ENCODE peak calls at places on chromosome 13, in eight cellular contexts. U is endothelial cell of umbilical vein, C is fibroblast of pulmonary artery, B is CD14-positive monocyte, R is A549, L is astrocyte, T is A673, K is right lobe of liver. A is an unnamed sample.

GRCh38 chr13:76009491-76009890 is 373.4 kb downstream of the LMO7 start:
- DNase-seq in T (no peak), K (no peak), U (peak; percentile 59), L (peak; percentile 39), R (peak; percentile 2), C (peak; percentile 21), B (no peak), A (no peak)

GRCh38 chr13:28679628-28680027 is 20.7 kb downstream of the POMP start:
- DNase-seq in L (no peak), U (peak; percentile 33), B (no peak), C (peak; percentile 47), R (no peak), K (no peak), T (peak; percentile 27), A (no peak)

GRCh38 chr13:110915874-110916670 is 1.2 kb upstream of the ANKRD10 start:
- DNase-seq in U (no peak), R (no peak), C (peak; percentile 73), K (no peak), L (peak; percentile 76), B (no peak), T (no peak), A (no peak)

GRCh38 chr13:72397265-72397664 is 330.2 kb downstream of the MZT1 start:
- DNase-seq in C (no peak), K (no peak), L (no peak), B (no peak), U (no peak), R (no peak), T (no peak), A (no peak)

GRCh38 chr13:102333320-102334181 is 68.3 kb downstream of the FGF14 start:
- DNase-seq in L (no peak), B (no peak), U (no peak), T (peak; percentile 30), R (no peak), K (no peak), C (no peak), A (no peak)

GRCh38 chr13:98222081-98222554 is 45.0 kb upstream of the RNF113B start:
- DNase-seq in L (peak; percentile 77), T (no peak), C (peak; percentile 29), K (no peak), U (peak; percentile 88), R (no peak), B (no peak), A (no peak)

GRCh38 chr13:102631198-102631597 is 34.4 kb downstream of the TPP2 start:
- DNase-seq in U (no peak), R (no peak), T (no peak), C (no peak), B (no peak), K (no peak), L (no peak), A (no peak)

GRCh38 chr13:26601669-26602068 is 44.2 kb downstream of the WASF3 start:
- DNase-seq in R (no peak), K (no peak), T (peak; percentile 20), L (peak; percentile 49), U (peak; percentile 79), C (peak; percentile 24), B (no peak), A (no peak)

GRCh38 chr13:46866150-46866549 is 30.7 kb downstream of the HTR2A start:
- DNase-seq in B (peak; percentile 52), K (no peak), R (no peak), T (peak; percentile 61), L (peak; percentile 8), U (no peak), C (peak; percentile 73), A (no peak)

GRCh38 chr13:49330546-49330864 is 82.8 kb downstream of the CDADC1 start:
- DNase-seq in C (no peak), U (no peak), R (no peak), B (no peak), K (no peak), L (no peak), T (no peak), A (no peak)

GRCh38 chr13:103573446-103573845 is 507.2 kb upstream of the SLC10A2 start:
- DNase-seq in K (no peak), U (no peak), L (no peak), T (no peak), R (no peak), B (no peak), C (no peak), A (no peak)

GRCh38 chr13:110344320-110344719 is 37.2 kb downstream of the COL4A2 start:
- DNase-seq in T (no peak), B (no peak), K (no peak), R (no peak), U (no peak), C (no peak), L (no peak), A (no peak)

GRCh38 chr13:80442613-80443012 is 101.7 kb upstream of the SPRY2 start:
- DNase-seq in R (no peak), K (no peak), U (no peak), B (no peak), T (no peak), C (no peak), L (no peak), A (no peak)

GRCh38 chr13:42706286-42706685 is 75.1 kb upstream of the FAM216B start:
- DNase-seq in B (no peak), U (no peak), L (no peak), C (no peak), T (no peak), R (no peak), K (no peak), A (no peak)

GRCh38 chr13:49935171-49936084 is 712 bp downstream of the SPRYD7 start:
- DNase-seq in B (no peak), R (peak; percentile 30), L (peak; percentile 57), T (peak; percentile 47), K (no peak), C (peak; percentile 70), U (peak; percentile 57), A (no peak)

GRCh38 chr13:32911506-32911905 is 104.7 kb upstream of the KL start:
- DNase-seq in B (no peak), R (peak; percentile 35), K (no peak), T (peak; percentile 70), U (no peak), C (peak; percentile 60), L (no peak), A (peak; percentile 21)

GRCh38 chr13:99507054-99507453 is 5.8 kb downstream of the TM9SF2 start:
- DNase-seq in C (no peak), T (no peak), L (no peak), K (no peak), R (no peak), B (no peak), U (no peak), A (no peak)

DNA sequence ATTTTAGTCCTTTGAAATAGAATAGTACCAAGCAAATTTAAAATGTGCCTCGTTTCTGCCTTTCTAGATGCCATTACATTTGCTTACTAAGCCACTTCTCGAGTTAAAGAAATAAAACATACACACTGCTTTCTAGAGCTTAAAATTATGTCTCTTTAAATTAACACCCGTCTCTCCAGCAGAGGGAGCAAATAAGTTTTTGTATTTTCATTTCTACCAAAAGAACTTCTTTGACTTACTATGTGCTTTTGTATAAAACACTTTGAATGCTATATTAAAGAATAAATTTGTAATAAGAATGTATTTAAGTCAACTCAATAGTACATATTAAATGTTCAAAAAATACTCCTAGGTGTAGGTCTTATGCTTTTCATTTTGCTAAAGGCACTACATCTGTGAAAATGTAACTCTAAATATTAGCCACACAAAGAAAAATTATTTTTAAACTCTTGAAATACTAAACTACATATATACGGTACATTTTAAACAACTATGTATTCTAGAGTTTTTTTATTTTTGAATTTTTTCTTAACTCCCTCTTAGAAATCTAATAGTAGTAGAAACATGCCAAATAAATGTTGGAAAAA is 269.3 kb upstream of the MIR17HG start:
- DNase-seq in R (peak; percentile 1), K (no peak), T (peak; percentile 29), B (no peak), C (peak; percentile 25), L (no peak), U (peak; percentile 5), A (no peak)
- TF ChIP-seq CTCF in R (peak; percentile 30), K (peak; percentile 36), T (peak; percentile 65), B (no peak), C (peak; percentile 40), L (peak; percentile 38), U (no peak), A (no peak)

DNA sequence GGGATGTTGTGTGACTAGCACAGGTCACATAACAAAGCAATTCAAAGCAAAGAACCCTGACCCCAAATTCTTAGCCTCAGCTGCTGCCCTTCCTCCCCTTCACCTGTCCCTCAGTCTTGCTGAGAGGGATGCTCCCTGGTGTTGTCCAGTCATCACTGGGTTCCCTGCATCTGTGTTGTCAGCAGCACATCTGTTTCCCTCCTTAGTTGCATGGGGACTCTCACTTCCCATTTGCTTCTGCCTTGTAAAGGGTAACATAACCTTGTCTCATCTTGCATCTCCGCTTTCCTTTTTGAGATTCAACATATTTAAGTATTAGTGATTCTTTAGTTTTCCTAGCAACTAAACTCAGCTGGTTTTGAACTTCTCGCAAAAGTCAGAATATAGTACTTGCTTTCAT is 54.0 kb downstream of the SPATA13 start:
- DNase-seq in U (no peak), C (no peak), R (no peak), L (no peak), B (no peak), K (no peak), T (no peak), A (no peak)
- TF ChIP-seq CTCF in U (no peak), C (no peak), R (no peak), L (no peak), B (no peak), K (no peak), T (no peak), A (no peak)

GRCh38 chr13:113962975-113963374 is 10.9 kb downstream of the C13orf46 start:
- DNase-seq in B (peak; percentile 30), U (no peak), R (no peak), K (peak; percentile 20), L (no peak), T (no peak), C (no peak), A (no peak)
- TF ChIP-seq CTCF in B (no peak), U (no peak), R (no peak), K (no peak), L (no peak), T (no peak), C (no peak), A (no peak)

GRCh38 chr13:37046062-37046461 is 13.4 kb downstream of the SUPT20H start:
- DNase-seq in B (no peak), L (no peak), K (no peak), R (no peak), U (no peak), C (no peak), T (no peak), A (no peak)

GRCh38 chr13:37047032-37047431 is 12.5 kb downstream of the SUPT20H start:
- DNase-seq in K (no peak), B (no peak), C (no peak), U (no peak), T (no peak), R (no peak), L (no peak), A (no peak)

GRCh38 chr13:37047846-37048245 is 11.6 kb downstream of the SUPT20H start:
- DNase-seq in U (no peak), C (no peak), K (no peak), T (no peak), L (no peak), B (no peak), R (no peak), A (no peak)

DNA sequence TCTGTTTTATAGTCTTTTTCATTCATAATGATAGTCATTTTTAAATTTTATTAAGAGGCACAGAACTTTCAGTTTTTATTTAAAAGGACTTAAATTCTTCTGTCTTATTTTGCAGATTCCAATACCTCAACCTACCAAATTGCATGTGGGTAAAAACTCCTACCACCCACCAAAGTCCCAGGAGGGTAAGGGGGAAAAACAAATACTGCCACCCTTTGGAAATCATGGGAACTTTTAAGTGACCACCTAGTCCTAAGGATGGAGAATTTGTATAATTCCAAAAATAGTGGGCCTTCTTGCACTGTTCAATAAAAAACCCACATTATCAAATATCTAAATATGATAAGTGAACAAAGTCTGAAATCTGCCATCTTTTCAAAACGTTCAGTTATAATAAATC is 9.7 kb downstream of the SUPT20H start:
- DNase-seq in B (no peak), R (no peak), L (no peak), K (no peak), U (no peak), C (no peak), T (no peak), A (no peak)
- TF ChIP-seq CTCF in B (no peak), R (no peak), L (no peak), K (no peak), U (no peak), C (no peak), T (peak; percentile 48), A (no peak)

A was measured in AG04449.